ENCODE peak calls at places on chromosomes 6 and 20, in seven cellular contexts. E is fibroblast of lung, M is MM.1S, K is right cardiac atrium, X is suprapubic skin, Z is DND-41, P is esophagus squamous epithelium. F is an unnamed sample.

GRCh38 chr6:126873351-126873750 is 245.1 kb upstream of the RSPO3 start:
- DNase-seq in M (no peak), X (no peak), P (no peak), Z (no peak), E (no peak), K (no peak), F (no peak)

GRCh38 chr20:33811763-33812672 is 870 bp downstream of the CHMP4B start:
- DNase-seq in P (no peak), Z (peak), X (no peak), K (no peak), E (peak), M (peak), F (peak)

GRCh38 chr6:41450581-41450980 is 95.6 kb upstream of the FOXP4 start:
- DNase-seq in M (no peak), Z (no peak), X (no peak), K (no peak), E (no peak), P (no peak), F (no peak)

GRCh38 chr6:16374796-16375195 is 136.4 kb downstream of the GMPR start:
- DNase-seq in K (no peak), P (no peak), M (no peak), Z (no peak), E (no peak), X (no peak), F (no peak)

GRCh38 chr6:10343320-10343719 is 71.6 kb downstream of the TFAP2A start:
- DNase-seq in Z (no peak), E (no peak), K (no peak), M (no peak), P (no peak), X (no peak), F (no peak)

GRCh38 chr6:141969201-141969600 is 163.5 kb upstream of the GJE1 start:
- DNase-seq in X (no peak), K (no peak), E (peak), P (no peak), Z (no peak), M (no peak), F (no peak)

GRCh38 chr20:43752051-43752360 is 25.2 kb upstream of the GTSF1L start:
- DNase-seq in X (no peak), Z (no peak), E (no peak), M (no peak), P (no peak), K (no peak), F (no peak)

GRCh38 chr6:35311390-35312075 is 13.9 kb downstream of the DEF6 start:
- DNase-seq in P (no peak), X (no peak), M (no peak), Z (peak), K (no peak), E (no peak), F (no peak)

GRCh38 chr6:14711056-14711703 is 534.7 kb upstream of the JARID2 start:
- DNase-seq in P (no peak), M (peak), Z (peak), K (no peak), X (no peak), E (peak), F (no peak)

GRCh38 chr6:148521586-148521985 is 178.9 kb downstream of the SASH1 start:
- DNase-seq in E (peak), Z (no peak), P (no peak), X (no peak), K (no peak), M (no peak), F (no peak)

GRCh38 chr20:49415005-49415663 is 67.3 kb downstream of the KCNB1 start:
- DNase-seq in M (no peak), Z (no peak), P (no peak), E (no peak), X (no peak), K (no peak), F (no peak)

GRCh38 chr6:114569643-114570042 is 226.8 kb upstream of the HS3ST5 start:
- DNase-seq in P (no peak), Z (no peak), K (no peak), M (no peak), E (no peak), X (no peak), F (no peak)

GRCh38 chr6:170044836-170045562 is 245.9 kb downstream of the DLL1 start:
- DNase-seq in Z (no peak), P (no peak), M (no peak), X (no peak), K (no peak), E (no peak), F (peak)

GRCh38 chr6:53179961-53180651 is 31.5 kb upstream of the GCM1 start:
- DNase-seq in M (no peak), Z (peak), K (peak), X (no peak), P (no peak), E (peak), F (peak)

GRCh38 chr6:136524339-136524935 is 25.8 kb downstream of the MAP7 start:
- DNase-seq in Z (no peak), K (no peak), E (no peak), X (no peak), M (no peak), P (no peak), F (no peak)

GRCh38 chr20:8749986-8750385 is 318.9 kb upstream of the PLCB4 start:
- DNase-seq in Z (no peak), P (no peak), K (no peak), E (peak), M (no peak), X (no peak), F (no peak)

GRCh38 chr20:8744228-8744844 is 324.6 kb upstream of the PLCB4 start:
- DNase-seq in P (no peak), Z (no peak), K (no peak), E (peak), M (no peak), X (no peak), F (no peak)

DNA sequence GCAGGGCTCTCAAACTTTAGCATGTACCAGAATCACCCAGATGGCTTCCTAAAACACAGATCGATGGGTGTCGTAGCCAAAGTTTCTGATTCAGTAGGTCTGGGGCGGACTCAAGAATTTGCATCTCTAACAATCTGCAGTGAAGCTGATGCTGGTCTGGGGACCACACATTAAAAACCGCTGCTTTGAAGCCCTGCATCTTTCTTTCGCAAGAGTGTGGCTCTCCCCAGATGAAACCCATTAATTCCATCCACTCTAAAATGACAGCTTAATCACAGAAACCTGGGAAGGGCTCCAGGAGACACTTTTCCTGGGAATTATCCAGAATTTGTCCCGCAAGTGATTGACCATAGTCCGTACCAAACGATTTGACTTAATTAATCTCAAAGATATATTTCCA is 319.8 kb upstream of the PLCB4 start:
- DNase-seq in E (peak), X (no peak), Z (no peak), K (no peak), M (no peak), P (no peak), F (no peak)
- H3K4me3 ChIP-seq in E (no peak), X (no peak), Z (no peak), K (no peak), M (no peak), P (no peak), F (no peak)

GRCh38 chr6:123062645-123063044 is 66.6 kb downstream of the CLVS2 start:
- DNase-seq in K (no peak), Z (no peak), P (no peak), E (no peak), X (no peak), M (no peak), F (no peak)
- H3K27ac ChIP-seq in K (no peak), Z (peak), P (no peak), E (no peak), X (no peak), M (no peak), F (no peak)

DNA sequence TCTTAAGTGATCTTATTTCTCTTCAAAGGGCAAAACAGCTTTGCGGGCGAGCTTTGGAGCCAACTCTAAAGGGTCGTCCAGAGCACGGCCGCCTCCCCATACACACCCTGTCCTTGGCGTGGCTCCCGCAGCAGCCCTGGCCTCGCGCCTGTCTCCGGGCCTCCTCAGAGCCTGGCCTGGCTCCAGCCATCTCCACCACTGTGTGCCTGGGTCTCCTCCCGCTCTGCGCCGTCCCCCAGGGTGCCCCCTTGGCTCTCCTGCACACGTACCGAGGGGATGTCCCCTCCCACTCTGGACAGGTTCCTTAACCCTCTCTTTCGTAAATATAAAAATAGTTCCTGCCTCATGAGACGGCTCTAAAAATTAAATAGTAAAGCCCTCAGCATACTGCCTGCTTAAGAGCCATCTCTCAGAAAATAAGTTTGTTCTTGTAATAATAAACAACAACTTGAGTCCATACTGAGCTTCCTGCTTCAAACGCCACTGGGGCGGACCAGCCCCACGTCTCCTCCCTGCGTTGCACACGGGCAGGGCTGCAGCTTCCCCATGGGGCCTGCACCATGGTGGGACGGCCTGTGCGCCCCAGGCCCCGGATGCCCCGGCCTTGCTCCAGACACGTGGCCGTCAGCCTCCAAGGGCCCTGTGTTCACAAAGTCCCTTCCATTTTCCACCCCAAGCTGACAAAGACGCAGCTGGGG is 226.2 kb downstream of the TTLL2 start:
- DNase-seq in E (peak), Z (no peak), M (no peak), P (no peak), X (no peak), K (peak), F (peak)
- H3K4me3 ChIP-seq in E (no peak), Z (no peak), M (no peak), P (no peak), X (no peak), K (no peak), F (no peak)

DNA sequence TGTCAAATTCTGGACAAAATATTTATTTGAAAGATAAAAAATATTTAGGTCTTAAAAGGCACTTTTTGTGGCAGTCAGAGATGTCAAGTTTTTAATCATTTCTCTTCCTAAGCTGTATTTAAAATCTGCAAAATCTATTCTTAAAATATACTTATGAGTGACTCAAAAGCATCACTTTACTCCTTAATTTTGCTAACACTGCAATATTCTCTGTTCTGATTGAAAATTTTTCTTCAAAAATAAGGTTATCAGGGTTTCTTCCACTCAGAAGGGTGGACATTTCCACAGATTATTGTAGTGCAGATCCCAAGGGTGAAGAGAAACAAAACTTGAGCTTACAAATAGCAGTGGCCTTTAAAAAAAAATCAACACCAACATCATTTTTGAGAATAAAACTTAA is 27.5 kb downstream of the PLEKHG1 start:
- DNase-seq in K (no peak), M (no peak), X (no peak), E (no peak), Z (no peak), P (no peak), F (no peak)
- H3K27ac ChIP-seq in K (no peak), M (no peak), X (peak), E (no peak), Z (no peak), P (no peak), F (no peak)

GRCh38 chr6:118708736-118709135 is 57.3 kb upstream of the CEP85L start:
- DNase-seq in Z (no peak), X (no peak), M (no peak), K (no peak), P (no peak), E (peak), F (no peak)
- H3K4me3 ChIP-seq in Z (peak), X (peak), M (peak), K (peak), P (peak), E (peak), F (peak)

DNA sequence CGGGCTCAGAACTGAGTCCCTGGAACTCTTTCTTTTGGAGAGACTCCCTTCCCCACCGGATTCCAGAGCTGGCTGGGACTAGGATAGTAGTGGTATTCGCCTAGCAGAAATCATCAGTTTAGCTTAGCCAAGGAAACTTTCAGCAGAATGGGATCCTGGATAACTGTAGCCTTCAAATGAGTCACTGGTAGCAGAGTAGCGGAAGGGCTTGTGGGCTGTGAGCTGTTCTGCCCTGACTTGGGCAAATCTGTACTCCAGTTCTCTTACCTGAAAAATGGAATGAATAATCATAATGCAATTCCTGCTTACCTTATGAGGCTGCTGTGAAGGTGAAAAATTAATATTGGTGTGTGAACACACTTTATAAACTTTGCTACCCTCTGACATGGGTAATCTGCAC is 244.3 kb upstream of the CHD6 start:
- DNase-seq in M (no peak), E (no peak), X (no peak), P (no peak), Z (no peak), K (no peak), F (no peak)
- H3K27ac ChIP-seq in M (no peak), E (no peak), X (no peak), P (no peak), Z (no peak), K (no peak), F (no peak)

GRCh38 chr20:62776692-62777527 is 19.4 kb upstream of the MRGBP start:
- DNase-seq in E (no peak), M (peak), P (no peak), Z (peak), K (no peak), X (no peak), F (no peak)
- H3K4me3 ChIP-seq in E (no peak), M (peak), P (no peak), Z (peak), K (no peak), X (no peak), F (no peak)

GRCh38 chr6:145960918-145961604 is 3.1 kb downstream of the SHPRH start:
- DNase-seq in K (peak), Z (no peak), X (no peak), M (no peak), E (peak), P (no peak), F (no peak)

GRCh38 chr6:145967549-145967948 is 3.4 kb upstream of the SHPRH start:
- DNase-seq in X (no peak), M (no peak), E (no peak), K (no peak), P (no peak), Z (no peak), F (no peak)

GRCh38 chr6:145962581-145962980 is 1.6 kb downstream of the SHPRH start:
- DNase-seq in P (no peak), E (no peak), Z (no peak), M (no peak), X (no peak), K (no peak), F (no peak)

GRCh38 chr6:145964948-145965366 is 799 bp upstream of the SHPRH start:
- DNase-seq in M (no peak), X (no peak), Z (peak), K (no peak), P (no peak), E (no peak), F (no peak)

GRCh38 chr6:145963216-145964068 is 716 bp downstream of the SHPRH start:
- DNase-seq in X (peak), K (peak), M (peak), P (peak), E (peak), Z (peak), F (peak)
- H3K27ac ChIP-seq in X (peak), K (peak), M (no peak), P (peak), E (peak), Z (peak), F (peak)

DNA sequence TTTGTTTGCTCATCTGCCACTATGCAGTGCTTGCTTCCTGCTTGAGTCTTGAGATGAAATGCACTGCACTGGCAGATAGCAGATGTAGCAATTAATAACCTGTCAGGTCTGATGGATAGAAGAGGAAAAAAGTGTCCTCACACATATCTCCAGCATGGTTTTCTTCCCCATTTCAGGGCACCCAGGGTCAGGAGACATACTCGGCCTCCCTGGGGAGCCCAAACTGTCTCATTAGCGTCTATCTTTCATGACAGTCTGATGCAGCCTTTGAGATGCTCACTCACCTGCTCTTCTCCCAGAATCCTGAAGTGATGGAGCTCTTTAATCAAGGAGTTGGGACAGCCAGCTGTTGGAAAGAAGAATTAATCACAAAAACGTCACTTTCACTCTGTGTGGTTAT is 295.2 kb upstream of the AGPAT4 start:
- DNase-seq in M (no peak), K (no peak), E (no peak), Z (no peak), X (no peak), P (no peak), F (no peak)
- H3K4me3 ChIP-seq in M (no peak), K (no peak), E (no peak), Z (no peak), X (no peak), P (no peak), F (no peak)

F was measured in left lung.